ENCODE peak calls at places on chromosomes 7 and 10, in five cellular contexts. O is cardiac muscle cell, T is NB4, P is heart left ventricle, N is HepG2. B is an unnamed sample.

GRCh38 chr10:129161184-129161583 is 305.9 kb upstream of the MGMT start:
- DNase-seq in P (no peak), O (peak; percentile 39), T (peak; percentile 27), N (no peak), B (no peak)

GRCh38 chr7:32215697-32216096 is 145.5 kb upstream of the PDE1C start:
- DNase-seq in O (no peak), P (no peak), N (no peak), T (no peak), B (no peak)

GRCh38 chr10:133453516-133454203 is at the start of gene SCART1:
- DNase-seq in O (no peak), P (no peak), N (no peak), T (peak; percentile 78), B (no peak)

GRCh38 chr7:80991654-80992053 is 72.8 kb upstream of the SEMA3C start:
- DNase-seq in P (no peak), N (no peak), T (no peak), O (no peak), B (no peak)

GRCh38 chr10:131653140-131653539 is 247.7 kb upstream of the PPP2R2D start:
- DNase-seq in O (no peak), T (no peak), P (no peak), N (no peak), B (no peak)

GRCh38 chr10:69449841-69450240 is 1.4 kb upstream of the TSPAN15 start:
- DNase-seq in P (peak; percentile 62), T (peak; percentile 71), N (peak; percentile 73), O (peak; percentile 64), B (peak; percentile 59)

GRCh38 chr7:145168879-145169278 is 333.0 kb upstream of the TPK1 start:
- DNase-seq in T (no peak), N (no peak), P (no peak), O (no peak), B (no peak)

GRCh38 chr10:130196511-130197487 is 60.6 kb downstream of the GLRX3 start:
- DNase-seq in P (no peak), T (no peak), O (no peak), N (no peak), B (no peak)

GRCh38 chr10:86295351-86295750 is 71.2 kb downstream of the GRID1 start:
- DNase-seq in T (no peak), N (no peak), O (no peak), P (no peak), B (no peak)

GRCh38 chr10:6399241-6399701 is 180.8 kb downstream of the PRKCQ start:
- DNase-seq in O (no peak), P (peak; percentile 50), N (no peak), T (peak; percentile 75), B (no peak)
- H3K4me3 ChIP-seq in O (no peak overlapping the region), P (no peak overlapping the region), N (no peak overlapping the region), T (no peak overlapping the region), B (no peak overlapping the region)

GRCh38 chr10:79436066-79436849 is 9.2 kb downstream of the ZCCHC24 start:
- DNase-seq in P (no peak), N (no peak), T (no peak), O (no peak), B (no peak)

GRCh38 chr10:79437111-79437814 is 8.2 kb downstream of the ZCCHC24 start:
- DNase-seq in N (no peak), P (no peak), O (no peak), T (no peak), B (no peak)

GRCh38 chr10:79436850-79437103 is 8.6 kb downstream of the ZCCHC24 start:
- DNase-seq in N (no peak), P (no peak), O (no peak), T (no peak), B (no peak)

GRCh38 chr10:79438699-79439085 is 6.7 kb downstream of the ZCCHC24 start:
- DNase-seq in N (no peak), O (no peak), T (no peak), P (no peak), B (no peak)

GRCh38 chr10:79438021-79438698 is 7.3 kb downstream of the ZCCHC24 start:
- DNase-seq in T (peak; percentile 50), N (no peak), P (no peak), O (no peak), B (no peak)
- TF ChIP-seq CTCF in T (peak; percentile 16), N (peak; percentile 62), P (peak; percentile 20), O (peak; percentile 45), B (peak; percentile 20)

DNA sequence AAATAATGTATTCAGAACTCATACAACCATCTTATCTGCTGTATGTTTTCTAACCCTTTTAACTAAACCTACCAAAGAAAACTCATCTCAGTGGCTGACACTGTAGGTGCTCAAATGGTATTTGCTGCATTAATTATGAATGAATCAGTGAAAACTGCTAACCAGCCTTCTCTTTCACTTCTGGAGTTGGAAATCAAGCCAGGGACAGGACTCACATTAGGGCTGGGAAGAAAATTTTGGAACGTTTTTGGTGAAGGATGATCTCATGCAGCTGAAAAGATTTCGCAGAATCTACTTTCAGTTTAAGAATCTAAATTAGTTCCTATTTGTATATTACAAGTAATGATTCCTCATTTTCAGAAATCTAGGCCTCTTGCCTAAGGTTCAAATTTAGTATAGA is 12.9 kb downstream of the MTPN start:
- DNase-seq in P (no peak), O (peak; percentile 33), N (no peak), T (no peak), B (no peak)
- H3K4me3 ChIP-seq in P (no peak overlapping the region), O (no peak overlapping the region), N (no peak overlapping the region), T (no peak overlapping the region), B (no peak overlapping the region)

GRCh38 chr7:25031432-25031831 is 51.5 kb upstream of the OSBPL3 start:
- DNase-seq in N (peak; percentile 42), O (no peak), T (peak; percentile 27), P (no peak), B (no peak)
- TF ChIP-seq CTCF in N (peak; percentile 57), O (no peak), T (peak; percentile 13), P (no peak), B (no peak)

GRCh38 chr7:152706465-152706864 is 30.5 kb upstream of the XRCC2 start:
- DNase-seq in O (no peak), T (no peak), N (no peak), P (no peak), B (no peak)
- H3K4me3 ChIP-seq in O (no peak overlapping the region), T (no peak overlapping the region), N (no peak overlapping the region), P (no peak overlapping the region), B (no peak overlapping the region)

GRCh38 chr7:94297397-94297838 is 97.3 kb upstream of the COL1A2 start:
- DNase-seq in N (no peak), O (peak; percentile 96), P (peak; percentile 77), T (no peak), B (no peak)

GRCh38 chr7:94300176-94300835 is 94.4 kb upstream of the COL1A2 start:
- DNase-seq in O (no peak), T (no peak), N (no peak), P (no peak), B (no peak)

GRCh38 chr7:94298943-94299342 is 95.8 kb upstream of the COL1A2 start:
- DNase-seq in P (no peak), N (no peak), O (peak; percentile 68), T (no peak), B (no peak)

GRCh38 chr7:94303736-94304135 is 91.0 kb upstream of the COL1A2 start:
- DNase-seq in T (no peak), O (peak; percentile 87), N (no peak), P (peak; percentile 34), B (no peak)

GRCh38 chr7:94301024-94301588 is 93.6 kb upstream of the COL1A2 start:
- DNase-seq in N (peak; percentile 79), T (peak; percentile 16), O (peak; percentile 97), P (peak; percentile 83), B (no peak)
- TF ChIP-seq CTCF in N (peak; percentile 46), T (no peak), O (peak; percentile 30), P (peak; percentile 11), B (no peak)

GRCh38 chr10:93601774-93602162 is 733 bp upstream of the RBP4 start:
- DNase-seq in P (no peak), O (no peak), T (no peak), N (peak; percentile 77), B (no peak)

GRCh38 chr10:93600861-93601773 is at the start of gene RBP4:
- DNase-seq in N (peak; percentile 78), O (peak; percentile 62), T (peak; percentile 86), P (no peak), B (no peak)

GRCh38 chr10:93604145-93604544 is 3.1 kb upstream of the RBP4 start:
- DNase-seq in O (no peak), P (no peak), N (no peak), T (peak; percentile 28), B (no peak)

GRCh38 chr10:93600446-93600860 is 582 bp downstream of the RBP4 start:
- DNase-seq in O (no peak), N (no peak), T (no peak), P (no peak), B (no peak)

DNA sequence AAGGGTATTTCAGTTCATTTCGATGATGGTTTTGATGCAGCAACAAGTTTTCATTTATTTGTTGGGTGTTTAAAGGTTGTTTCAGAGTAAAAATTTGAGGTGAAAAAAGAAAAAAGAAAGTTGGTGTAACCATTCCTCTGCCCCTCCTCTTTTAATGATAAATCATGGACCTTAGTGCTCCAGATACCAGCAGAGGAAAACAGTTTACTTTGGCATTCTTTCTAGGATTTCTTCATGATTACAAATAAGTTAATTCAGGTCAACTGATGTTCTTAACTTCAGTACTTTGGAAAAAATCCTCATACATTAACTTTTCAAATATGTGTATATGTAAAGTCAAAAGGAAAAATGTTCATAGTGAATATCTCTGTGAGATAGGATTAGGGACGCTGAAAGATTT is 2.0 kb upstream of the RBP4 start:
- DNase-seq in O (no peak), P (no peak), N (no peak), T (no peak), B (no peak)
- H3K4me3 ChIP-seq in O (no peak overlapping the region), P (no peak overlapping the region), N (no peak overlapping the region), T (no peak overlapping the region), B (no peak overlapping the region)

DNA sequence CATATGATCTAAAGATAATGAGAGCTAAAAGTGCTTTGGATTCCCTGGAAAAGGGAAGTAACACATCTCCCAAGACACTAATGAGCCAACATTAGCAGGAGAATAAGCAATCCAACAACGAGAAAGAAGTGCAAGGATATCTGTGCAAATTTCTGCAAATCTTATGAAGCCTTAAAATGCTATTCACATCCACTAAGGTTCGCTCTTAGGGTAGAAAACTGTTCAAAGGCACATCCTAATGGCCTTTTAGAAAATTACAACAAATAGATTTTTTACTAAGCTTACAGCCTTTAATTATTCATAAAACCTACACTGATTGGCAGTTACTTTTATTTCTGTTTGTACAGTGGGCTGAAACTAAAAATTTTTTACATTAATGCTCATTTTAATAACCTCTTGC is 100.3 kb downstream of the RAPGEF5 start:
- DNase-seq in T (no peak), P (no peak), N (no peak), O (peak; percentile 14), B (no peak)
- TF ChIP-seq CTCF in T (no peak), P (peak; percentile 48), N (no peak), O (no peak), B (peak; percentile 4)

DNA sequence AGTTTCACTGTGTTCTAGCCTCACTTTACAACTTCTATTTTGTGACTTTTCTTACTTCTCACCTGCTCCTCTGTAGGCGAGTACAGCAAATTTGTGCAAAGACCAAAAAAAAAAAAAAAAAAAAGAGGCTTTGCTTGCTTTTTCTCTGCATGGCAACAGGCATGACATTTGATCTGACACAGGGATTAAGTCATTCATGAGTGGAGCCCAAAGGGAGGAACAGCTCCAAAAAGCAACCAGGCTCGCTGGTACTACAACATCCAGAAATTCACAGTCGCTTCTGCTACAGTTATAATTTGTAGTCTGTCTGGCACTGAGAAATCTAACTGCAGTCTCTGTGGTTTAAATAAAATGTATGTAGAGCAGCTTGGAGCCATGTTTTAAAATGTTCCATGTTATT is 31.7 kb downstream of the MKX start:
- DNase-seq in O (no peak), P (no peak), T (no peak), N (no peak), B (no peak)
- H3K4me3 ChIP-seq in O (no peak overlapping the region), P (no peak overlapping the region), T (no peak overlapping the region), N (no peak overlapping the region), B (no peak overlapping the region)

B was measured in LNCaP clone FGC.